ENCODE peak calls at places on chromosomes 11 and 22, in seven cellular contexts. Q is sigmoid colon, A is progenitor cell of endocrine pancreas, B is AG09319, V is AG10803, S is SK-N-SH, P is osteocyte. D is an unnamed sample.

GRCh38 chr11:22340803-22341581 is 2.8 kb downstream of the SLC17A6 start:
- DNase-seq in P (no peak), V (no peak), Q (no peak), A (no peak), S (no peak), B (no peak), D (no peak)

GRCh38 chr11:2940166-2940929 is 11.1 kb upstream of the PHLDA2 start:
- DNase-seq in S (peak; percentile 30), V (peak; percentile 58), A (no peak), B (no peak), Q (peak; percentile 66), P (no peak), D (no peak)

GRCh38 chr11:4619514-4619913 is 11.5 kb upstream of the TRIM68 start:
- DNase-seq in P (no peak), S (no peak), V (no peak), B (no peak), Q (no peak), A (no peak), D (no peak)

GRCh38 chr11:35525501-35526175 is at the start of gene PAMR1:
- DNase-seq in V (peak; percentile 77), A (peak; percentile 27), P (peak; percentile 4), S (no peak), B (peak; percentile 65), Q (peak; percentile 89), D (peak; percentile 42)

GRCh38 chr11:36467913-36468312 is 42.2 kb downstream of the TRAF6 start:
- DNase-seq in A (no peak), S (no peak), P (no peak), Q (no peak), V (no peak), B (no peak), D (no peak)

GRCh38 chr22:41517172-41518047 is 26.9 kb downstream of the POLR3H start:
- DNase-seq in P (peak; percentile 90), S (peak; percentile 75), A (peak; percentile 70), Q (peak; percentile 89), V (peak; percentile 53), B (no peak), D (peak; percentile 52)

GRCh38 chr11:119195680-119196079 is 10.4 kb downstream of the NHERF4 start:
- DNase-seq in B (no peak), P (no peak), Q (no peak), A (no peak), S (peak; percentile 50), V (peak; percentile 53), D (no peak)

GRCh38 chr22:32794449-32795213 is 6.9 kb upstream of the TIMP3 start:
- DNase-seq in A (no peak), B (no peak), S (no peak), P (no peak), Q (no peak), V (no peak), D (no peak)

GRCh38 chr22:49953680-49954344 is 6.8 kb upstream of the PIM3 start:
- DNase-seq in S (peak; percentile 68), P (no peak), V (no peak), B (no peak), A (no peak), Q (no peak), D (no peak)

GRCh38 chr11:71281901-71282300 is 29.5 kb upstream of the SHANK2 start:
- DNase-seq in V (no peak), S (no peak), P (no peak), B (no peak), A (no peak), Q (peak; percentile 39), D (no peak)

GRCh38 chr11:1395773-1396374 is 6.1 kb downstream of the BRSK2 start:
- DNase-seq in B (no peak), V (no peak), Q (no peak), A (no peak), S (no peak), P (no peak), D (no peak)

GRCh38 chr11:859394-860131 is 16.9 kb downstream of the TSPAN4 start:
- DNase-seq in V (peak; percentile 67), Q (peak; percentile 93), B (peak; percentile 41), A (no peak), S (peak; percentile 97), P (no peak), D (no peak)

GRCh38 chr22:45504703-45505341 is 2.1 kb downstream of the FBLN1 start:
- DNase-seq in S (peak; percentile 74), B (no peak), V (peak; percentile 50), P (no peak), Q (no peak), A (peak; percentile 20), D (no peak)

GRCh38 chr11:35907648-35908431 is 36.0 kb upstream of the LDLRAD3 start:
- DNase-seq in A (no peak), B (no peak), P (no peak), S (no peak), V (peak; percentile 27), Q (peak; percentile 71), D (peak; percentile 30)

GRCh38 chr11:1917523-1918435 is 1.7 kb upstream of the TNNT3 start:
- DNase-seq in Q (no peak), A (no peak), P (no peak), S (peak; percentile 59), V (no peak), B (no peak), D (peak; percentile 53)

DNA sequence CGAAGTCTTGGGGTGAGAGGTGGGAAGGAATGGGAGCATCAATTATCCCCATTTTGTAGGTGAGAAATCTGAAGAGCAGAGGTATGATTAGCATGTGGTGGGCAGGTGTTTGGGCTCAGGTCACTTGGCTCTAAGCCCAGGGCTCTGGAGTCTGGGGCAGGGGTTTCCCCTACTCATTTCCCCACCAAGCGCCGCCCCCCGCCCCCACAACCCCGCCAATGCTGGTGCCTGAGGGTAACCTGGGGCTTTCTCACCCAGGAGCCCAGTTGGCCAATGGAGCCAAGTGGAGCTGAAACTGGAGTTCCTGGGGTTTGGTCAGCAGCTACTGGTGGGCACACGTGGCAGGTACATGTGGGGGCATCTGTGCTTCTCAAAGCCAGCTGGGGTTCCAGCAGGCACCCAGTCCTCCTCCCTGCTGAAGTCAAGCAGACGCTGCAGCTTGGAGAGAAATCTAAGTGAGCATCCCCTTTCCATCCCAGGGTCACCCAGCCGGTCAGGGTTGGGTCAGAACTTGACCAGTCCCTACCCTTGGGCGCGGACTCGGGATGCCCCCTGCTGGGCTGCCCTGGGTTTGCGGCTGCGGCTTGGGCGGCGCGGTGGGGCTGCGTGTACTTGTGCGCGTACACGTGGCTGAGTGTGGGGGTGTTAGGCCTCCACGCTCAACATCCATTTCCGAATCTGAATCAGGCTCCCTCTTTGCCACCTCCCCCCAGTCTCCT is 1.6 kb upstream of the CHRM1 start:
- DNase-seq in B (no peak), P (no peak), S (no peak), V (no peak), Q (no peak), A (no peak), D (peak; percentile 75)
- TF ChIP-seq CTCF in B (peak; percentile 37), P (peak; percentile 20), S (peak; percentile 23), V (peak; percentile 20), Q (no peak), A (peak; percentile 57), D (peak; percentile 72)

GRCh38 chr11:117730256-117730800 is 66.7 kb downstream of the DSCAML1 start:
- DNase-seq in Q (no peak), B (no peak), V (no peak), S (no peak), P (no peak), A (no peak), D (no peak)
- TF ChIP-seq CTCF in Q (no peak), B (no peak), V (no peak), S (no peak), P (no peak), A (peak; percentile 14), D (no peak)

GRCh38 chr22:20155330-20156041 is 4.6 kb upstream of the CCDC188 start:
- DNase-seq in A (no peak), P (no peak), S (peak; percentile 96), B (peak; percentile 44), Q (no peak), V (peak; percentile 59), D (no peak)

GRCh38 chr22:20156042-20156389 is 5.2 kb upstream of the CCDC188 start:
- DNase-seq in Q (no peak), V (no peak), A (no peak), S (no peak), B (no peak), P (no peak), D (no peak)

GRCh38 chr22:20154602-20155183 is 3.8 kb upstream of the CCDC188 start:
- DNase-seq in V (no peak), P (no peak), B (no peak), A (no peak), S (peak; percentile 87), Q (no peak), D (no peak)

GRCh38 chr22:20152464-20152890 is 1.6 kb upstream of the CCDC188 start:
- DNase-seq in B (no peak), V (no peak), Q (no peak), S (no peak), P (no peak), A (no peak), D (no peak)

DNA sequence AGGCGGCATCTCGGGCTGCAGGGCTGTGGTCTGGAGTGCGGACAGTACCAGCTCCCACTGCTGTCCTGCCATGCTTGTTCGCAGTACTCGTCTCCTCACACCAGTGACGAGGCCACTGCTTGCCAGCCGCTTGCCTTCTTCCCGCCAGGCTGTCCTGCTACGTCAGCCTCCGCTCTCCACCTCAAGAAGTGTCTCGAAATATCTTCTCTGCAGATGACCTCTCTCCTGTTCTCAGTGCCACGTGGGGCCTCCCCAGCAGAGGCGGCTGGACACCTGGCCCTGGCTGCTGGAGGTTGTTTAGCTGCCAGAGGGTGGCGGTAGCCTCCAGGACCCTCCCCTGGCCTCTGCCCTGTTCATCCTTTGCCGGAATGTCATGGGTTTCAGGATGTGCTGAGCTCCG is 3.1 kb upstream of the CCDC188 start:
- DNase-seq in S (no peak), Q (no peak), P (no peak), V (no peak), B (no peak), A (no peak), D (no peak)
- TF ChIP-seq CTCF in S (no peak), Q (no peak), P (no peak), V (no peak), B (no peak), A (peak; percentile 18), D (no peak)

DNA sequence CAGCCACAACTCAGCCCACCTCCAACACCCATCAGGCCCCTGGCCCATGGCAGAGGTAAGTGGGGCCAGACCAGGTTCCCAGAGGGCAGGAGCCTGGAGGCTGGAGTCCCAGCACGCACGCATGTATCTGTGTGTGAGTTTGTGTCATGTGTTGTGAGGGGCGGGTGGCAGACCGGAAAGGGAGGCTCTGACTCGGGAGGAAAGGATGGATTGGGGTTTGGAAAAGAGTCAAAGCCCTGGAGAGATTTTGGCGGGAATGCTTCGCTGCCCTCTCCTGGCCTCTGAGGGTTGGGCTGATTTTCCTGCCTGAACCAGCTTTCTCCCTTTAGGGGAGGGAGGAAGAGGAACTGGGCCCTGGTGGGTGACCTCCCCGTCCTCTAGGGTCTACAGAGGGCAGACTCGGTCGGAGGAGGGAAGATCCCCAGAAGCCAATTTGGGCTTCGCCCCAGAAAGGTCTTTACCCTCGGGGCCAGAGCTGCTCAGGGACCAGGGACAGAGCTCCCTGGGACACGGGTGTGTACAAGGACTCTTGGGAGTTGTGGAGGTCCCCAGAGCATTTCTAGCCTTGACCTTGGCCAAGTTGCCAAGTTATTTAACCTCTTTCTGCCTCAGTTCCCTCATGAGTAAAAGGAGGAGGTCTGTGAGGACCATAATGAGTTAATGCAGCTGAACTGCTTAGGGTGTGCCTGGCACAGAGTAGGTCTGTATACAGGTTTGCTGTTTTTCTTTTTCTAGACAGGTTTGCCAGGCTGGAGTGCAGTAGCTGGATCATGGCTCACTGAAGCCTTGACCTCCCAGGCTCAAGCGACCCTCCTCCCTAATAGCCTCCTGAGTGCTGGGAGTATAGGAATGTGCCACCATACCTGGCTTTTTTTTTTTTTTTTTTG is 6.9 kb downstream of the C11orf68 start:
- DNase-seq in P (no peak), V (peak; percentile 89), A (no peak), Q (peak; percentile 85), S (peak; percentile 84), B (peak; percentile 75), D (peak; percentile 17)
- TF ChIP-seq CTCF in P (peak; percentile 37), V (peak; percentile 54), A (no peak), Q (no peak), S (peak; percentile 51), B (peak; percentile 50), D (peak; percentile 16)

GRCh38 chr11:99069831-99070444 is 49.2 kb downstream of the CNTN5 start:
- DNase-seq in V (no peak), A (peak; percentile 10), S (no peak), Q (peak; percentile 48), P (no peak), B (no peak), D (no peak)
- TF ChIP-seq CTCF in V (no peak), A (no peak), S (no peak), Q (no peak), P (no peak), B (no peak), D (no peak)